ENCODE peak calls at places on chromosomes 12 and 14, in four cellular contexts. B is uterus; X is CD8-positive, alpha-beta T cell; M is CD8-positive, alpha-beta memory T cell. W is an unnamed sample.

GRCh38 chr14:105314287-105315185 is at the start of gene PACS2:
- DNase-seq in B (peak; percentile 58), X (peak; percentile 76), M (peak; percentile 83), W (peak; percentile 90)

GRCh38 chr14:80809663-80810062 is 131.9 kb downstream of the CEP128 start:
- DNase-seq in B (no peak), X (no peak), M (no peak), W (no peak)

GRCh38 chr12:79058342-79058741 is 193.8 kb downstream of the SYT1 start:
- DNase-seq in B (no peak), X (no peak), M (no peak), W (no peak)

GRCh38 chr12:99043319-99043914 is 398.3 kb downstream of the APAF1 start:
- DNase-seq in B (peak; percentile 15), X (no peak), M (no peak), W (peak; percentile 33)

GRCh38 chr14:75884198-75884611 is 97.6 kb downstream of the TGFB3 start:
- DNase-seq in B (no peak), X (no peak), M (no peak), W (no peak)

GRCh38 chr12:4320859-4321701 is at the start of gene TIGAR:
- DNase-seq in B (peak; percentile 88), X (peak; percentile 89), M (peak; percentile 93), W (peak; percentile 92)

GRCh38 chr12:75487310-75487709 is 6.8 kb downstream of the GLIPR1 start:
- DNase-seq in B (no peak), X (no peak), M (no peak), W (no peak)

GRCh38 chr14:72876021-72876709 is 17.7 kb downstream of the DPF3 start:
- DNase-seq in B (no peak), X (no peak), M (no peak), W (no peak)

GRCh38 chr14:91416744-91417133 is 881 bp downstream of the CCDC88C start:
- DNase-seq in B (no peak), X (no peak), M (no peak), W (no peak)
- H3K4me3 ChIP-seq in B (peak overlapping the region; percentile 27), X (peak overlapping the region; percentile 77), M (peak overlapping the region; percentile 91), W (peak overlapping the region; percentile 98)

DNA sequence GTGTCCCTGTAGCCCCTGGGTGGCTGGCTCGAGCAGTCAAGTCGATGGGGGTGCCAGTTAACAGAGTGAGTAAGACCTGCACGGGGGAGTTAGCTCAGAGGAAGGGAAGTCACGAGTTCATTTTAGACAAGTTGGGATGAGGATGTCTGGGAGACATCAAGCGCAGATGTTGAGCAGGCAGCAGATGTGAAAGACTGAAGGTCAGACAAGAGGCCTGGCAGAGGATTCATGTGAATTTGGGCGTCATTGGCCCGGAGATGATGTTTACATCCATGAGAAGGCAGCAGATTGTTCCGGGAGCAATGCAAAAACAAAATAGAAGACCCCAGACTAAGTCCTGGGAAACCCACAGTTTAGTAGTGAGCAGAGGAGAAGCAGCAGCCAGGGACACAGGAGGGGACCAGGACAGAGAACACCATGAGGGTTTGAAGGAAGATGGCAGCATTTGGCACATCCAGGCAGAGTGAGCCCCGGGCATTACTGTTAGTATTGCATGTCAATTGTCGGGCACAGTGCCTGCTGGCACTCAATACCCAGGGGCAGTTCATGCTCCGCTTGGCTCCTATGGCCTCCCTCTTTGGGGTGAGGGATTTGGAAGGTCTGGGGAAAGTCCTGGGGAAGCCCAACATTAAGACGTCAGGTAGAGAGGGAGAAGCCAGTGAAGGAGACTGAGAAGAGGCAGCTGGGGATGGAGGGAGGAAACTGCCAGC is 15.1 kb downstream of the LTBP2 start:
- DNase-seq in B (peak; percentile 89), X (no peak), M (no peak), W (no peak)
- H3K36me3 ChIP-seq in B (no peaks in the 10 kb centered on the region), X (no peaks in the 10 kb centered on the region), M (no peaks in the 10 kb centered on the region), W (no peaks in the 10 kb centered on the region)

GRCh38 chr14:20461230-20462141 is at the start of gene PIP4P1:
- DNase-seq in B (peak; percentile 100), X (peak; percentile 96), M (peak; percentile 99), W (peak; percentile 99)

GRCh38 chr14:20456971-20457370 is 1.9 kb downstream of the APEX1 start:
- DNase-seq in B (no peak), X (no peak), M (no peak), W (no peak)

GRCh38 chr14:20455355-20456300 is 602 bp downstream of the APEX1 start:
- DNase-seq in B (no peak), X (no peak), M (no peak), W (peak; percentile 71)

GRCh38 chr14:20458031-20458789 is 3.0 kb downstream of the PIP4P1 start:
- DNase-seq in B (no peak), X (no peak), M (no peak), W (no peak)

DNA sequence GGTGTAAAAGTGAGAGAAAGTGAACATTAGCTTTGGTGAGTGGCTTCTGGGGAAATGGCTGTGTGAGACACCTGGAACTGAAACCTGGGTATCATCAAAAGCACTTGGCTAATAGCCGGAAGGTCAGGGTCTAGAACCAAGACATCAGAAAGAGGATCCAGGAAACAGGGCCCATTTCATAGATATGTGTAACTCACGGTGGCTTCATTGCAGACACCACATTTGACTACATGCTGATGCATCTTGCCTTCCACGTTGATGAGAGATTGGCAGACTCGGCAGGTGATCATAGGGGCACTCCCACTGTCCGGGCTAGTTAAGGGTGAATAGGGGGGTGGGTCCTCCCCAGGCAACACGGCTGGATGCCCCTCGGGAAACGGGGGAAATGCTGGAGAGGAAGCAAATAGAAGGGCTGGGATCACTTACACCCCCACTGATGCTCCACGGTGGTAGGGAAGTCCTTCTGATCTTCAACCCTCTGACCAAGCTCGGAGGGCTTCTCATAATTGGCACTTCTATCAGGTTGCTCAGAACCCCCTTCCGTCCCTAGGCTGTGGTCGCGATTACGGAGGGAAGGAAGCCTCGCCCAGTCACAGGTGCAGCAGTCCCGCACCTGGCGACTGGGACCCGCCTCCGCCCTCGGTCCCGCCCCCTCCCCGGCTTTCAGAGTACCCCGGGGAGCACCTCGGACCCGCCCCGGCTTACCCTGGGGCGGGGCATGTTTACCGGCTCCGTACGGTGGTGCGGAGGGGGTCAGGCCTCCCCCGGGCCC is 590 bp downstream of the PIP4P1 start:
- DNase-seq in B (peak; percentile 31), X (peak; percentile 49), M (no peak), W (peak; percentile 75)
- H3K27ac ChIP-seq in B (peak overlapping the region; percentile 89), X (peak overlapping the region; percentile 84), M (peak overlapping the region; percentile 75), W (peak overlapping the region; percentile 99)

DNA sequence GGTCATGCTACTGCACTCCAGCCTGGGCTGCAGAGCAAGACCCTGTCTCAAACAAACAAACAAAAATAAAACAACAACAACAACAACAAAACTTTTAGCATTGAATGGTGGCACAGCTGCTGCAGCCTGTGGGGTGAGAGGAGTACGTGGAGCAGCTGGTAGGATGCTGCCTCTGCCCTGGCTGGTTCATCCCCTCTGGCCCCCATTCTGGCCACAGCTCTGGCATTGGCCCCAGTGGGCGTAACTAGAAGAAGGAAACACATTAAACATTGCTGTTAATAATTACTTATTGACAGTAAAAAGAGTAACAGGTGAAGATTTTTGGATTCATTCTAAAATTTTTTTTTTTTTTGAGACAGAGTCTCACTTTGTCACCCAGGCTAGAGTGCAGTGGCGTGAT is 28.8 kb upstream of the C2CD5 start:
- DNase-seq in B (no peak), X (no peak), M (no peak), W (no peak)
- H3K4me3 ChIP-seq in B (no peak overlapping the region), X (no peak overlapping the region), M (no peak overlapping the region), W (no peak overlapping the region)

GRCh38 chr12:122350444-122350843 is 72.0 kb downstream of the CLIP1 start:
- DNase-seq in B (no peak), X (no peak), M (no peak), W (no peak)
- H3K36me3 ChIP-seq in B (no peaks in the 10 kb centered on the region), X (peaks cover 3% of the 10 kb centered on the region), M (peaks cover 24% of the 10 kb centered on the region), W (peaks cover 50% of the 10 kb centered on the region)

GRCh38 chr14:50008562-50009355 is 107.6 kb downstream of the VCPKMT start:
- DNase-seq in B (no peak), X (no peak), M (no peak), W (no peak)
- H3K27ac ChIP-seq in B (no peak overlapping the region), X (no peak overlapping the region), M (no peak overlapping the region), W (no peak overlapping the region)

GRCh38 chr14:88321692-88322504 is 1.2 kb downstream of the KCNK10 start:
- DNase-seq in B (no peak), X (no peak), M (no peak), W (no peak)

GRCh38 chr14:88323520-88324199 is 591 bp upstream of the KCNK10 start:
- DNase-seq in B (no peak), X (no peak), M (no peak), W (no peak)

GRCh38 chr14:88322505-88323085 is 474 bp downstream of the KCNK10 start:
- DNase-seq in B (no peak), X (no peak), M (no peak), W (no peak)

GRCh38 chr14:88325883-88326282 is 2.8 kb upstream of the KCNK10 start:
- DNase-seq in B (no peak), X (no peak), M (no peak), W (no peak)

GRCh38 chr14:88323086-88323519 is at the start of gene KCNK10:
- DNase-seq in B (no peak), X (no peak), M (no peak), W (no peak)
- H3K4me3 ChIP-seq in B (no peak within 1 kb of the TSS), X (no peak within 1 kb of the TSS), M (no peak within 1 kb of the TSS), W (no peak within 1 kb of the TSS)

GRCh38 chr12:109723311-109723791 is 9.7 kb downstream of the FAM222A start:
- DNase-seq in B (no peak), X (no peak), M (no peak), W (no peak)
- H3K36me3 ChIP-seq in B (no peaks in the 10 kb centered on the region), X (no peaks in the 10 kb centered on the region), M (no peaks in the 10 kb centered on the region), W (no peaks in the 10 kb centered on the region)

GRCh38 chr12:93244514-93245077 is 133.1 kb upstream of the NUDT4 start:
- DNase-seq in B (no peak), X (no peak), M (no peak), W (no peak)
- H3K27ac ChIP-seq in B (peak overlapping the region; percentile 34), X (peak overlapping the region; percentile 5), M (no peak overlapping the region), W (no peak overlapping the region)

DNA sequence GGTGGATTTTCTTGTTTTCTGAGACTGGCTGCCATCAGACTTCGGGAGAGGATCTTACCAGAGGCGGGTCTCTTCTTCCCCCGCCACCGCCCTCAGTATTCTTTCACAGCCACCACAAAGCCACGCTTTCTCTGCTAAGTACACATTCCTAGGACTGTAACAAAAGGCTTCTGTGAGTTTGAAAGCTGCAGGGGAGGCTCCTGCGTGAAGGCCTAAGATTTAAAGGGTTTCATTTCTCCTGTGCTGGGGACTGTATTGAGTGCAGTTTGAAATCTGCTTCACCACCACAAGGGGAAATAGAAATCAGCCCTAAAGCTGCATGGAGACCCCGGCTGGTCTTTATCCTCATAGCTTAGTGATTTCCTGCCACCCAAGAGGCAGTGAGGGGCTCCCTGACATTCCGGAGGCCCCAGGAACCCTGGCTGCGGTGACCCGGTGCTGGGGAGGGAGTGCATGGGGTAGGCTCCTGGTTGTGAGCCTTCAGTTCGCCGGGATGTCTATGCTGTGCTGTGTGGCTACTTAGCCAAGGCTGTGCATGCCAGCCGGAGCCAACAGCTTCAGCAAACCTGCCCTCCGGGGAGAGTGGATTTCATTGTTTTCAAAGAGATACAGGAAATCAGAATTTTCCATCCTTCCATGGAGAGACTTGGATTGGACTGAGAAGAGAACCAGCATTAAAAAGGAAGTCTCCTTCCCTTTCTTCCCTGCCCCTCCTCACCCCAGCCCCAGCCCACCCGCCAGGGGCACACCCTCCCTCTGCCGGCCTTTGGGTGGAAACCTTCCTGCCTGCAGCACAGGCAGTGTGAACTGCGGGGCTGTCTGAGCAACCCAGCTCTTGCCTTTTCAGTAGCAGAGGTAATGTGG is 163.3 kb downstream of the ETV6 start:
- DNase-seq in B (no peak), X (no peak), M (no peak), W (no peak)
- H3K4me3 ChIP-seq in B (peak overlapping the region; percentile 9), X (peak overlapping the region; percentile 26), M (no peak overlapping the region), W (no peak overlapping the region)